ENCODE peak calls at places on chromosome 14, in nine cellular contexts. O, N, R, Z, D, X, W, B and U are unnamed samples.
A peak's percentile ranks its signal among the peaks of the same experiment; 100 is the strongest.

GRCh38 chr14:105100931-105101330 is 35.7 kb upstream of the GPR132 start:
- DNase-seq in O (no peak), N (no peak), R (no peak), Z (no peak), D (no peak), X (no peak), W (no peak), B (no peak), U (no peak)

GRCh38 chr14:65471038-65471878 is 58.7 kb downstream of the FUT8 start:
- DNase-seq in O (no peak), N (no peak), R (no peak), Z (no peak), D (no peak), X (peak; percentile 63), W (no peak), B (no peak), U (no peak)

GRCh38 chr14:52020866-52021717 is 31.7 kb downstream of the RTRAF start:
- DNase-seq in O (no peak), N (no peak), R (no peak), Z (no peak), D (peak; percentile 55), X (no peak), W (no peak), B (no peak), U (no peak)

GRCh38 chr14:42715316-42715715 is 1108.6 kb downstream of the LRFN5 start:
- DNase-seq in O (no peak), N (no peak), R (no peak), Z (no peak), D (peak; percentile 32), X (no peak), W (no peak), B (no peak), U (no peak)

GRCh38 chr14:104550340-104550848 is 29.2 kb upstream of the C14orf180 start:
- DNase-seq in O (no peak), N (no peak), R (no peak), Z (no peak), D (no peak), X (no peak), W (no peak), B (peak; percentile 34), U (no peak)

GRCh38 chr14:54582334-54582733 is 15.4 kb downstream of the SAMD4A start:
- DNase-seq in O (no peak), N (no peak), R (no peak), Z (no peak), D (no peak), X (no peak), W (no peak), B (no peak), U (no peak)

GRCh38 chr14:49250109-49250508 is 336.1 kb downstream of the RPS29 start:
- DNase-seq in O (no peak), N (no peak), R (no peak), Z (no peak), D (peak; percentile 36), X (no peak), W (no peak), B (no peak), U (no peak)

GRCh38 chr14:97978336-97978735 is 1181.2 kb downstream of the VRK1 start:
- DNase-seq in O (peak; percentile 78), N (peak; percentile 77), R (peak; percentile 72), Z (peak; percentile 72), D (peak; percentile 67), X (peak; percentile 57), W (peak; percentile 6), B (peak; percentile 82), U (peak; percentile 19)

GRCh38 chr14:73774671-73775070 is 60.5 kb upstream of the PNMA1 start:
- DNase-seq in O (no peak), N (no peak), R (no peak), Z (no peak), D (no peak), X (no peak), W (no peak), B (no peak), U (no peak)

GRCh38 chr14:75549169-75549568 is 26.9 kb downstream of the BATF start:
- DNase-seq in O (no peak), N (no peak), R (no peak), Z (no peak), D (no peak), X (peak; percentile 74), W (no peak), B (no peak), U (no peak)

GRCh38 chr14:106491851-106492250 is 965.5 kb downstream of the TMEM121 start:
- DNase-seq in O (no peak), N (no peak), R (no peak), Z (no peak), D (no peak), X (no peak), W (no peak), B (no peak), U (peak; percentile 11)

GRCh38 chr14:53938126-53938671 is 18.4 kb downstream of the BMP4 start:
- DNase-seq in O (no peak), N (no peak), R (no peak), Z (no peak), D (no peak), X (no peak), W (no peak), B (no peak), U (no peak)

DNA sequence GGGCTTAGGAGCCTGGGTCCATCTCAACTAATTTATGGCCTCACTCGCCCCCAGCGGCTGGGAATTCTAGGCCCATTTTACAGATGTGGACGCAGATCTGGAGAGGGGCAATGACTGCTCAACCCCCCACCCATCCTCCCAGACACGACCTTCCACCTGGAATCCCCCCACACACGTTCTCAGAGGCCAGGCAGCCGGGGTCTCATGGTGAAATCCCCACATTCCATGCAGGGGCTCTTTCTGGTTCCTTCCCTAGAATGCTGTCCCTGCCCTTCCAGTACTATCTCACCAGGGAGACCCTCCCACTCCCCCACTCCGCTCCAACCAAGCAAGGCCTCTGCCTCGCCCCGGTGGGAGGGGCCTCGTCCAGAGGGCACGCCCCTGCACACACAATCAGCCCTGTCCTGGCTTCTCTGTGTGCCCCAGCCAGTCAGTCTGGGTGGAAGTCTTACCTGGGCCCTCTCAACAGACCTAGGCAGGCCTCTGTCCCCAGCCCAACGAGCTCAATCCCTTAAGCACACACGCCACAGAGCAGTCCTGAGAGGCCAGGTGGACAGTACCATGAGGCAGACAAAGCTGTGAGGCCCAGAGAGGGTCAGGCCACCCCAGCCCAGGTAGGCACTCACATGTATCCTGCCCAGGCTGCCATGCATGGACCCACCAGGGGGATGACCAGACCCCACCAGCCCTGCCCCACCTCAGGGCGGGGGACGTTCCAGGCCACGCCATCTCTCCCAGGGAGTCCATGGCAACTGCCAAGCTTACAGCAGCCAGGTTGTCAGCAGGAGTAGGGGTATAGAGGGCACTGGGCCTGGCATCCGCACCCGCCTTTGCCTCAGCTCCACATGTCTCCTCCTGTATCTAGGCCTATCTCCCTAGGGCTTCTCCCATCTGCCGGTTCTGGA is 1.3 kb upstream of the ANKRD9 start:
- DNase-seq in O (peak; percentile 59), N (no peak), R (peak; percentile 45), Z (peak; percentile 54), D (no peak), X (no peak), W (no peak), B (no peak), U (no peak)
- H3K4me3 ChIP-seq in O (peak overlapping the region; percentile 73), N (peak overlapping the region; percentile 73), R (peak overlapping the region; percentile 68), Z (no peak overlapping the region), D (no peak overlapping the region), X (peak overlapping the region; percentile 68), W (peak overlapping the region; percentile 64), B (peak overlapping the region; percentile 71), U (no peak overlapping the region)

DNA sequence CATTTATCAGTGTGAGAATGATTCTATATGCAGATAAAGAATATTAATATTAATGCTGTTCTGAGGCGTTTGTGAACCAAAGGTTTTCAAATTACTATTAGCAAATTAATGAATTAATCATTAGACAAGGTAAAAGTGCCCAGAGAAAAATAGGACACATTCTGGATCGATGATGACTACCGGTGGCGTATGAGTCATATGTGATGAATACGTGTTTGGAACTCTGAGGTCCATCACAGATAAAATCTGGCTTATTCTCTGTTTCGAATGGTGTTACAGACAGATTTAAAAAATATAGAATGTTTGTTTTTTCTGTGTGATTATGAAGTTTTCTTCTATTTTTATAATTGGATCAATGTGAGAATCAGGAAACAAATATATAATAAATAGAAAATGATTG is 79.2 kb upstream of the RTL1 start:
- DNase-seq in O (no peak), N (no peak), R (no peak), Z (no peak), D (no peak), X (no peak), W (peak; percentile 36), B (no peak), U (no peak)
- TF ChIP-seq CTCF in O (no peak), N (no peak), R (no peak), Z (no peak), D (no peak), X (no peak), W (no peak), B (no peak), U (no peak)

DNA sequence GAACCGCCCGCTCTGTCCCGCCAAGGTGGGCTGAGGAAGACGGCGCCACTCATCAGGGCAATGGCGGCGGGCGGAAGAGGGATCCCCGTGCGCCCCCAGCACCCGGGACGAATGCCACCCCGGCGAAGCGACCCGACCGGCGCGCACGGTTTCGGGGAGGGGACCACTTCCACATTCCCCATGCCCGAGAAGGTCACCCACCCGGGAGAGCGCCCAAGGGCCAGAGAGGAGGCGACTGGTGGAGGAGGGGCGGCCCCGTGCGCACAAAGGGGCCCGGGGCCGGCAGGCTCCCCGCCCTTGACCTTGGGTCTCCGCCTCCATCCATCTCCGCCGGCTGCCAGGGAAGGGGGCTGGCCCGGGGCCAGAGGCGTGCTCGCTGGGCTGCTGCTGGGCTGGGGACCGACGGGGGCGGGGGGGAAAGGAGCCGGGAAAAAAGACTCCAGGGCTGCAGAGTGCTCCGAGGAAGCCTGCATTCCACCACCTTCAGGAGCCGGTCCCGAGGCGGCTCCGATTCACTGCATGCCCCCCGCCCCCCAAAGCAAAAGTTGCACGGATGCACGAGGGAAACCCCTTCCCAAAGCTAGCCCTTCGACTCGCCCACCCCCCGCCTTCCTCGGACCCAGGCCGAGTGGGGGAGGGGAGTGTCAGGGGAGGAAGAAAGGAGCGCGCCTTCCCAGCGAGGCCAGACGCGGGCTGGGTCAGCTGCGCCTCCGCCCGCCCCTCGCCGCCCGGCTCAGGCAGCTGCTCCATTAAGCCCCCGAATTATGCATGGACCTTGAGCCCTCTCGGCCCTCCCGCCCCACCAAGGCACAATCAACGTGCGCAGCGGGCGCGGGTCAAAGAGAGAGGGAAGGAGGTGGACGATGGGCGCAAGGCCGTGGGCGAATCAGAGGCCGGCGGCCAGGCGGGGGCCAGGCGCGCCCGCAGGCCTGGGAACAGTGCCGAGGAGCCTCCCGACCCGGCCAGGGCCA is 26.2 kb downstream of the BCL11B start:
- DNase-seq in O (no peak), N (peak; percentile 25), R (no peak), Z (no peak), D (no peak), X (no peak), W (no peak), B (no peak), U (no peak)
- H3K4me3 ChIP-seq in O (no peak overlapping the region), N (peak overlapping the region; percentile 19), R (peak overlapping the region; percentile 18), Z (peak overlapping the region; percentile 8), D (no peak overlapping the region), X (no peak overlapping the region), W (no peak overlapping the region), B (peak overlapping the region; percentile 49), U (no peak overlapping the region)

GRCh38 chr14:38947343-38947742 is 155.7 kb downstream of the SEC23A start:
- DNase-seq in O (no peak), N (no peak), R (no peak), Z (no peak), D (no peak), X (no peak), W (no peak), B (no peak), U (no peak)

GRCh38 chr14:38944691-38945090 is 158.3 kb downstream of the SEC23A start:
- DNase-seq in O (no peak), N (no peak), R (no peak), Z (no peak), D (no peak), X (no peak), W (no peak), B (no peak), U (no peak)

GRCh38 chr14:38941485-38941884 is 161.6 kb downstream of the SEC23A start:
- DNase-seq in O (no peak), N (no peak), R (no peak), Z (no peak), D (no peak), X (peak; percentile 2), W (no peak), B (no peak), U (no peak)
- TF ChIP-seq CTCF in O (peak; percentile 4), N (no peak), R (no peak), Z (no peak), D (no peak), X (no peak), W (no peak), B (no peak), U (no peak)